ENCODE peak calls at places on chromosomes 1 and 21, in five cellular contexts. I is HepG2, W is keratinocyte, Y is foreskin fibroblast, F is cardiac muscle cell. M is an unnamed sample.
A peak's percentile ranks its signal among the peaks of the same experiment; 100 is the strongest.

GRCh38 chr1:204075116-204075636 is 2.3 kb downstream of the SOX13 start:
- DNase-seq in I (peak; percentile 40), W (no peak), Y (no peak), F (peak; percentile 51), M (no peak)

GRCh38 chr1:40210514-40211204 is 37.1 kb upstream of the TMCO2 start:
- DNase-seq in I (no peak), W (no peak), Y (no peak), F (no peak), M (no peak)

GRCh38 chr1:84598418-84598817 is 24.2 kb upstream of the CTBS start:
- DNase-seq in I (no peak), W (no peak), Y (no peak), F (peak; percentile 40), M (peak; percentile 78)

GRCh38 chr1:21878009-21878809 is 58.9 kb downstream of the HSPG2 start:
- DNase-seq in I (no peak), W (no peak), Y (no peak), F (no peak), M (no peak)

GRCh38 chr1:74246266-74246665 is 11.1 kb downstream of the TNNI3K start:
- DNase-seq in I (no peak), W (no peak), Y (no peak), F (no peak), M (peak; percentile 61)

GRCh38 chr21:18913914-18914313 is 510.3 kb upstream of the TMPRSS15 start:
- DNase-seq in I (no peak), W (no peak), Y (no peak), F (no peak), M (no peak)

GRCh38 chr1:53686371-53687267 is 52.3 kb downstream of the GLIS1 start:
- DNase-seq in I (no peak), W (no peak), Y (no peak), F (peak; percentile 10), M (peak; percentile 40)

GRCh38 chr1:33256701-33257387 is 552 bp downstream of the ZNF362 start:
- DNase-seq in I (peak; percentile 88), W (no peak), Y (peak; percentile 71), F (peak; percentile 73), M (peak; percentile 86)

GRCh38 chr21:24259241-24259640 is 1348.0 kb downstream of the MRPL39 start:
- DNase-seq in I (no peak), W (no peak), Y (no peak), F (no peak), M (peak; percentile 23)

GRCh38 chr1:52637946-52638345 is 5.0 kb downstream of the SHISAL2A start:
- DNase-seq in I (no peak), W (no peak), Y (no peak), F (no peak), M (no peak)

GRCh38 chr1:202505356-202505755 is 156.9 kb downstream of the PPP1R12B start:
- DNase-seq in I (no peak), W (no peak), Y (peak; percentile 40), F (peak; percentile 94), M (peak; percentile 83)

GRCh38 chr1:155207578-155208405 is at the start of gene THBS3:
- DNase-seq in I (no peak), W (no peak), Y (no peak), F (peak; percentile 50), M (peak; percentile 46)

GRCh38 chr21:15741510-15741909 is 11.7 kb downstream of the USP25 start:
- DNase-seq in I (no peak), W (no peak), Y (no peak), F (peak; percentile 40), M (peak; percentile 67)

GRCh38 chr1:20508411-20508771 is 440 bp upstream of the MUL1 start:
- DNase-seq in I (no peak), W (no peak), Y (no peak), F (no peak), M (no peak)

GRCh38 chr1:14894811-14895524 is 258.6 kb upstream of the TMEM51 start:
- DNase-seq in I (no peak), W (no peak), Y (peak; percentile 1), F (no peak), M (no peak)

GRCh38 chr21:30194701-30195299 is 21.1 kb downstream of the CLDN8 start:
- DNase-seq in I (peak; percentile 10), W (peak; percentile 42), Y (no peak), F (peak; percentile 62), M (peak; percentile 18)

GRCh38 chr1:15413563-15414449 is 4.1 kb downstream of the EFHD2 start:
- DNase-seq in I (no peak), W (no peak), Y (no peak), F (no peak), M (no peak)

GRCh38 chr1:171610385-171610784 is 11.7 kb upstream of the MYOCOS start:
- DNase-seq in I (no peak), W (no peak), Y (no peak), F (peak; percentile 42), M (peak; percentile 55)

GRCh38 chr1:2314803-2315710 is 76.3 kb downstream of the MORN1 start:
- DNase-seq in I (peak; percentile 21), W (no peak), Y (no peak), F (peak; percentile 76), M (peak; percentile 47)

GRCh38 chr21:28822882-28823335 is 169.8 kb downstream of the LTN1 start:
- DNase-seq in I (peak; percentile 3), W (no peak), Y (peak; percentile 83), F (peak; percentile 38), M (no peak)

GRCh38 chr1:220783453-220783852 is 3.3 kb upstream of the MTARC1 start:
- DNase-seq in I (no peak), W (no peak), Y (no peak), F (no peak), M (no peak)

GRCh38 chr1:194014004-194014403 is 827.6 kb upstream of the B3GALT2 start:
- DNase-seq in I (no peak), W (peak; percentile 52), Y (no peak), F (peak; percentile 30), M (no peak)

GRCh38 chr1:40662864-40663263 is 2.6 kb downstream of the RIMS3 start:
- DNase-seq in I (no peak), W (no peak), Y (no peak), F (peak; percentile 12), M (peak; percentile 9)

GRCh38 chr1:109399326-109399957 is 1.7 kb upstream of the SORT1 start:
- DNase-seq in I (peak; percentile 72), W (no peak), Y (peak; percentile 51), F (peak; percentile 74), M (peak; percentile 74)
- TF ChIP-seq CTCF in I (peak; percentile 69), W (no peak), Y (peak; percentile 14), F (peak; percentile 44), M (peak; percentile 34)

GRCh38 chr1:159071970-159072582 is 4.5 kb downstream of the AIM2 start:
- DNase-seq in I (peak; percentile 38), W (peak; percentile 72), Y (peak; percentile 48), F (peak; percentile 85), M (peak; percentile 72)

GRCh38 chr1:159076753-159077656 is at the start of gene AIM2:
- DNase-seq in I (no peak), W (no peak), Y (peak; percentile 45), F (no peak), M (no peak)

GRCh38 chr1:159079518-159079917 is 3.0 kb upstream of the AIM2 start:
- DNase-seq in I (no peak), W (no peak), Y (no peak), F (no peak), M (no peak)

GRCh38 chr1:159077657-159077961 is 1.0 kb upstream of the AIM2 start:
- DNase-seq in I (no peak), W (no peak), Y (no peak), F (no peak), M (no peak)

DNA sequence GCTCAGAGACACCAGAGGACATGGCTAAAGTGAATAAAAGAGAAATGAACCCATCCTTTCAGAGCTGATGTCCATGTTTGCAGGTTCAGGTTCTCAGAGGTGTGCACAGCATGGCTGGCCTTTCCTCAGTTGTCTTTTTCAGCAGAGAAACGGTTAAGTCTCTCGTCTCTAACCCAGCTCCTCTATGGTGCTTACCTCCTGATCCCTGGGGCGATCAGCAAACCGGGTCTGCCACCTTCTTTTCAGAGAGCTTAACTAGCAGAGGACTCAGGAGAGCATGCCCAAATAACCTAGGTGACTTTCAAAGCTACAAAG is 171 bp downstream of the AIM2 start:
- DNase-seq in I (no peak), W (no peak), Y (no peak), F (no peak), M (no peak)
- H3K4me3 ChIP-seq in I (no peak overlapping the region), W (no peak overlapping the region), Y (no peak overlapping the region), F (no peak overlapping the region), M (no peak overlapping the region)

GRCh38 chr1:7541629-7542028 is 229.5 kb upstream of the VAMP3 start:
- DNase-seq in I (no peak), W (no peak), Y (no peak), F (peak; percentile 77), M (peak; percentile 40)

GRCh38 chr1:7540816-7541215 is 230.3 kb upstream of the VAMP3 start:
- DNase-seq in I (no peak), W (no peak), Y (no peak), F (no peak), M (no peak)

GRCh38 chr1:7538033-7538432 is 233.1 kb upstream of the VAMP3 start:
- DNase-seq in I (peak; percentile 14), W (no peak), Y (peak; percentile 26), F (peak; percentile 20), M (peak; percentile 62)

GRCh38 chr1:7538849-7539771 is 232.0 kb upstream of the VAMP3 start:
- DNase-seq in I (no peak), W (no peak), Y (no peak), F (no peak), M (no peak)

GRCh38 chr1:7539772-7540175 is 231.3 kb upstream of the VAMP3 start:
- DNase-seq in I (no peak), W (peak; percentile 80), Y (no peak), F (peak; percentile 17), M (peak; percentile 15)
- TF ChIP-seq CTCF in I (peak; percentile 51), W (peak; percentile 93), Y (no peak), F (peak; percentile 27), M (peak; percentile 43)

GRCh38 chr1:153881764-153882163 is 41.0 kb downstream of the GATAD2B start:
- DNase-seq in I (no peak), W (no peak), Y (peak; percentile 28), F (peak; percentile 58), M (peak; percentile 67)
- H3K4me3 ChIP-seq in I (no peak overlapping the region), W (no peak overlapping the region), Y (peak overlapping the region; percentile 30), F (no peak overlapping the region), M (peak overlapping the region; percentile 36)